ENCODE peak calls at places on chromosomes 5 and 9, in four cellular contexts. D is AG04450, X is sigmoid colon, P is A549. F is an unnamed sample.

GRCh38 chr9:92513349-92513748 is 22.4 kb downstream of the ECM2 start:
- DNase-seq in X (no peak), P (no peak), D (no peak), F (no peak)

GRCh38 chr5:37552770-37553719 is 173.9 kb downstream of the WDR70 start:
- DNase-seq in D (peak; percentile 45), X (no peak), P (no peak), F (no peak)

GRCh38 chr9:21836437-21837161 is 34.2 kb downstream of the MTAP start:
- DNase-seq in X (no peak), D (peak; percentile 95), P (no peak), F (no peak)

GRCh38 chr9:136543830-136544548 is 1.9 kb downstream of the NOTCH1 start:
- DNase-seq in X (peak; percentile 85), D (no peak), P (no peak), F (peak; percentile 82)

GRCh38 chr5:105924366-105924765 is 1746.4 kb downstream of the EFNA5 start:
- DNase-seq in P (no peak), X (no peak), D (peak; percentile 18), F (no peak)

GRCh38 chr9:116589392-116590354 is 97.4 kb upstream of the TRIM32 start:
- DNase-seq in D (no peak), P (peak; percentile 84), X (no peak), F (no peak)

GRCh38 chr5:154288145-154288544 is 97.6 kb downstream of the GALNT10 start:
- DNase-seq in P (no peak), D (no peak), X (peak; percentile 85), F (no peak)

GRCh38 chr9:35407846-35408245 is 82.1 kb upstream of the RUSC2 start:
- DNase-seq in X (no peak), P (no peak), D (no peak), F (no peak)

GRCh38 chr9:133701321-133701980 is 36.7 kb downstream of the SARDH start:
- DNase-seq in P (no peak), X (peak; percentile 48), D (no peak), F (no peak)

GRCh38 chr5:55033568-55033967 is 9.5 kb downstream of the GZMK start:
- DNase-seq in D (no peak), X (no peak), P (no peak), F (no peak)

GRCh38 chr9:113222482-113222841 is 1.1 kb downstream of the SLC31A1 start:
- DNase-seq in D (no peak), X (no peak), P (no peak), F (no peak)

GRCh38 chr5:77642915-77643653 is 4.6 kb upstream of the OTP start:
- DNase-seq in D (no peak), P (no peak), X (no peak), F (no peak)

GRCh38 chr5:54148062-54148461 is 162.3 kb downstream of the ARL15 start:
- DNase-seq in X (no peak), P (no peak), D (no peak), F (no peak)

GRCh38 chr9:125797857-125798399 is 50.8 kb downstream of the PBX3 start:
- DNase-seq in D (no peak), P (no peak), X (no peak), F (no peak)

GRCh38 chr9:75027187-75028107 is 646 bp downstream of the CARNMT1 start:
- DNase-seq in X (peak; percentile 86), D (no peak), P (peak; percentile 61), F (peak; percentile 36)

GRCh38 chr9:114804504-114804903 is 1.3 kb downstream of the TNFSF15 start:
- DNase-seq in X (no peak), D (peak; percentile 38), P (peak; percentile 73), F (no peak)

GRCh38 chr9:37486616-37487544 is 1.1 kb downstream of the POLR1E start:
- DNase-seq in P (no peak), X (peak; percentile 86), D (peak; percentile 91), F (peak; percentile 50)

GRCh38 chr9:37486256-37486615 is 488 bp downstream of the POLR1E start:
- DNase-seq in P (no peak), D (no peak), X (no peak), F (no peak)

GRCh38 chr9:37480759-37481158 is 5.0 kb upstream of the POLR1E start:
- DNase-seq in X (no peak), D (no peak), P (no peak), F (no peak)

GRCh38 chr9:37485389-37486255 is at the start of gene POLR1E:
- DNase-seq in P (peak; percentile 94), X (peak; percentile 97), D (peak; percentile 76), F (peak; percentile 84)
- H3K27ac ChIP-seq in P (peak within 1 kb of the TSS; percentile 88), X (peak within 1 kb of the TSS; percentile 94), D (peak within 1 kb of the TSS; percentile 97), F (peak within 1 kb of the TSS; percentile 70)

GRCh38 chr5:119080975-119081374 is 10.1 kb downstream of the DMXL1 start:
- DNase-seq in D (no peak), X (no peak), P (no peak), F (no peak)
- H3K27ac ChIP-seq in D (no peak overlapping the region), X (no peak overlapping the region), P (no peak overlapping the region), F (no peak overlapping the region)

GRCh38 chr9:106869028-106869427 is 6.1 kb downstream of the ZNF462 start:
- DNase-seq in D (no peak), X (no peak), P (no peak), F (no peak)
- H3K27ac ChIP-seq in D (no peak overlapping the region), X (peak overlapping the region; percentile 75), P (no peak overlapping the region), F (peak overlapping the region; percentile 10)

GRCh38 chr5:134543820-134544692 is 18.6 kb downstream of the JADE2 start:
- DNase-seq in P (no peak), D (no peak), X (no peak), F (no peak)

GRCh38 chr5:134538296-134538695 is 12.8 kb downstream of the JADE2 start:
- DNase-seq in D (no peak), P (no peak), X (no peak), F (no peak)

GRCh38 chr5:134539732-134540131 is 14.3 kb downstream of the JADE2 start:
- DNase-seq in X (no peak), D (no peak), P (no peak), F (no peak)

GRCh38 chr5:134541736-134542376 is 16.4 kb downstream of the JADE2 start:
- DNase-seq in X (no peak), D (no peak), P (no peak), F (peak; percentile 7)

DNA sequence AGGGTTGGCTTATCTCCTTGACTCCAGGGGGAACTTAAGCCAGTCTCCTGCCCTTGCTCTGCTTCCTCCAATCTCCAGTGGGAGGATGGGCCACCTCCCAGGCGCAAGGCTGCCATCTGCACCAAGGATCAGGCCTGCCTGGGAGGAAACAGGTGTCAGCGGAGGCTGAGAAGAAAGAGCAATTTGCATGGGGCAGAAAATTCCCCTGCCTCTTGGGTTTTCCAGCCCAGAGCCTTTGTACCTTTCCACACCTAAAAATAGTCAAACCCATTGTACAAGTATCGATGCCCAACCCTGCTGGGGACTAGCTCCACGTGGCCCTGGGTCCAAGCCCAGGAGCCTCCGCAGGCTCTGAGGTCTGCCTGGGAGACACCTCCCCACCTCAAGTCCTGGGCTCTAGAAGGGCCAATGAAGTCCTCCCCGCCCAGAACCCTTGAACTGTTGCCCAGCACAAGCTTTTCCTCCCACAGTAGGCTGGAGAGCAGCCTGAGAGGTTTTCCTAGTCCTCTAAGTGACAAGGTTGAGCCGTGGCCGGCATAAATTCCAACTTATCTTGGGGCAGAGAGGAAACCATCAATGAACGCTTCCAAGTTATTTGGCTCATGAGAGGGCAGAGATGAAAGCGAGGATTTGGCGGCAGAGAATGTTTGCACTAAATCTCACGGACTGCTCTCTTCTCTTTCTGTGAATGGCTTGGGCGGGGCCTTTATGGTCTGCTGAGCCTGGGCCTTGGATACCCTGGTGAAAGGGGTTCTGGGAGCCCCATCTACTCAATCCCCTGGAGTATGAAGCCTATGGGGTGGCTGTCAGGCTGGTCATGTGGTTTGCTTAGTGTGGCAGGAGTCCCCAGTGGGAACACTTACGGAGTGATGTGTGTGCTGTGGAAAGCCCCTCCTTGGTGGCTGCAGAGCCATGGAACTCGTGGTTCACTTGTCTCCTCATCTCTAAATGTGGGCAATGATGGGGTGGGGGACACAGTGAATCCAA is 15.6 kb downstream of the JADE2 start:
- DNase-seq in X (no peak), P (no peak), D (no peak), F (no peak)
- H3K27ac ChIP-seq in X (no peak overlapping the region), P (no peak overlapping the region), D (no peak overlapping the region), F (no peak overlapping the region)